ENCODE peak calls at places on chromosomes 12 and 14, in seven cellular contexts. G, B, Z, J, V, S and D are unnamed samples.

GRCh38 chr14:104346112-104346462 is 207.7 kb downstream of the KIF26A start:
- DNase-seq in J (no peak), S (no peak), B (no peak), V (no peak), Z (no peak), G (no peak), D (no peak)

GRCh38 chr12:38469689-38470088 is 153.1 kb downstream of the ALG10B start:
- DNase-seq in B (no peak), J (no peak), V (no peak), Z (no peak), S (no peak), G (no peak), D (no peak)

GRCh38 chr12:96814200-96814599 is 92.9 kb upstream of the NEDD1 start:
- DNase-seq in V (no peak), B (peak), S (no peak), J (no peak), G (no peak), Z (no peak), D (no peak)

GRCh38 chr12:27534060-27534764 is 10.2 kb downstream of the PPFIBP1 start:
- DNase-seq in G (no peak), Z (no peak), S (no peak), J (no peak), B (peak), V (no peak), D (peak)

GRCh38 chr12:120257041-120257821 is 8.3 kb downstream of the PXN start:
- DNase-seq in Z (peak), G (peak), V (no peak), B (peak), J (no peak), S (no peak), D (no peak)

GRCh38 chr12:20096430-20096829 is 271.9 kb upstream of the PDE3A start:
- DNase-seq in V (no peak), Z (no peak), B (no peak), J (no peak), G (no peak), S (no peak), D (no peak)

GRCh38 chr14:21748869-21749303 is 75.3 kb upstream of the OR4E1 start:
- DNase-seq in B (peak), G (peak), S (peak), Z (peak), J (peak), V (peak), D (no peak)

GRCh38 chr12:104578453-104578852 is 121.7 kb downstream of the CHST11 start:
- DNase-seq in S (no peak), B (peak), J (no peak), G (no peak), Z (peak), V (no peak), D (no peak)

GRCh38 chr12:795305-795704 is 42.9 kb downstream of the WNK1 start:
- DNase-seq in V (peak), J (no peak), S (no peak), B (no peak), G (no peak), Z (no peak), D (no peak)